ENCODE peak calls at places on chromosomes 4 and X, in five cellular contexts. F, V, D, B and C are unnamed samples. For H3K9me3, the result is how much of the 10 kb centered on the place peaks cover.

GRCh38 chr4:90536408-90536807 is 409.2 kb downstream of the CCSER1 start:
- DNase-seq in D (no peak), V (no peak), B (no peak), F (no peak), C (no peak)

GRCh38 chrX:85927740-85928139 is 119.6 kb downstream of the CHM start:
- DNase-seq in D (no peak), V (no peak), B (no peak), F (no peak), C (no peak)

GRCh38 chr4:114383055-114383454 is 215.6 kb upstream of the UGT8 start:
- DNase-seq in B (no peak), F (no peak), V (no peak), D (no peak), C (no peak)

GRCh38 chrX:130179579-130180215 is 7.9 kb downstream of the RAB33A start:
- DNase-seq in D (no peak), V (no peak), F (no peak), B (peak), C (no peak)

GRCh38 chr4:75844151-75844662 is 58.0 kb downstream of the PPEF2 start:
- DNase-seq in B (peak), D (no peak), F (no peak), V (peak), C (no peak)

GRCh38 chr4:7661846-7662506 is 227.2 kb upstream of the PSAPL1 start:
- DNase-seq in D (peak), F (no peak), B (no peak), V (no peak), C (no peak)

GRCh38 chrX:43971966-43972961 is 926 bp downstream of the NDP start:
- DNase-seq in D (no peak), B (peak), V (no peak), F (no peak), C (no peak)

GRCh38 chr4:74042681-74043080 is 4.2 kb upstream of the CXCL3 start:
- DNase-seq in F (no peak), V (no peak), B (no peak), D (no peak), C (no peak)

GRCh38 chr4:152352645-152353116 is 183.2 kb downstream of the FBXW7 start:
- DNase-seq in B (peak), V (peak), F (peak), D (peak), C (peak)

GRCh38 chr4:149102765-149103164 is 660.6 kb upstream of the NR3C2 start:
- DNase-seq in B (no peak), D (no peak), F (no peak), V (no peak), C (no peak)

GRCh38 chr4:149095798-149096197 is 653.6 kb upstream of the NR3C2 start:
- DNase-seq in F (no peak), V (no peak), B (no peak), D (no peak), C (no peak)

DNA sequence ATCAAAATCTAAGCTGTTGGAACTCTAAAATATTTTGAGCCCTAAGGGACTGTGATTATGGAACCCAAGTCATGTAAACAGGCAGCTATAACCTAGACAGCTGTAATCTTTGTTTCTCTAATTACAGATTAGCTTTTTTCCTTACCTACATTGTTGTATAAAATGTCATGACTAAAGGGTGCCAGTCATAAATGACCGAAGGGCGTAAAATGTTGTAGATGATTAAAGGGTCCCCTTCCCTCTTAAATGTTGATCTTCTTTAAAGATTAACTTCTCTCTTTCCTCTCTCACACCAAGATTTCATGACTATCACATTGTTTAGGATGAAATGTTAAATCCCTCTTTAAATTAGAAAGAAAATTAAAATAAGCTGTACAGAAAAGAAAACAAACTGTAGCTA is 659.4 kb upstream of the NR3C2 start:
- DNase-seq in F (no peak), V (no peak), B (no peak), D (no peak), C (no peak)
- H3K9me3 ChIP-seq in F (under half), V (under half), B (under half), D (under half), C (under half)

GRCh38 chrX:64377753-64378152 is 17.5 kb downstream of the MTMR8 start:
- DNase-seq in B (no peak), F (no peak), D (no peak), V (no peak), C (no peak)
- H3K9me3 ChIP-seq in B (under half), F (under half), D (under half), V (under half), C (under half)

DNA sequence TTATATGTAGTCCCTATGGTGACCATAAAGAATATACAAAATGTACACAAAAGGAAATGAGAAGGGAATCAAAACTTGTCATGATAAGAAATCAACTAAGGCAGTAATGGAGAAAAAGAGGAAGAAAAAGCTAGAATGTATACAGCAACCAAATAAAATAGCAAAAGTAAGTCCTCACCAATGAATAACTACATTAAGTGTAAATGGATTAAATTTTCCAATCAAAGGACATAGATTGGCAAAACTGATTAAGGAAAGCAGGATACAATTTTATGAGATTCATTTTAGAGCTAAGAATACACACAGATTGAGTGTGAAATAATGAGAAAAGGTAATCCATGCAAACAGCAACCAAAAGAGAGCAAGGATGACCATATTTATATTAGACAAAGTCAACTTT is 157.4 kb downstream of the TET2 start:
- DNase-seq in V (no peak), F (no peak), B (no peak), D (no peak), C (no peak)
- H3K9me3 ChIP-seq in V (under half), F (under half), B (under half), D (under half), C (under half)

DNA sequence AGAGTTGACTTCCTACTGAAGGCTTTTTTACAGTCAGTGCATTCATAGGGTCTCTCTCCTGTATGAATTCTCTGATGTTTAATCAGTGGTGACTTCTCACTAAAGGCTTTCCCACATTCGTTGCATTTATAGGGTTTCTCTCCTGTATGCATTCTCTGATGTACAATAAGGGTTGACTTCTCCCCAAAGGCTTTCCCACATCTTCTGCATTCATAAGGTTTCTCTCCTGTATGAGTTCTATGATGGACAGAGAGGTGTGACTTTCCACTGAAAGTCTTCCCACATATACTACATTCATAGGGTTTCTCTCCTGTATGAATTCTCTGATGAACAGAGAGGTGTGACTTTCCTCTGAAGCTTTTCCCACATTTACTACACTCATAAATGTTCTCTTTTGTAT is 45.2 kb downstream of the ZNF674 start:
- DNase-seq in F (no peak), B (no peak), D (no peak), V (no peak), C (no peak)
- H3K9me3 ChIP-seq in F (under half), B (under half), D (half or more), V (under half), C (under half)

DNA sequence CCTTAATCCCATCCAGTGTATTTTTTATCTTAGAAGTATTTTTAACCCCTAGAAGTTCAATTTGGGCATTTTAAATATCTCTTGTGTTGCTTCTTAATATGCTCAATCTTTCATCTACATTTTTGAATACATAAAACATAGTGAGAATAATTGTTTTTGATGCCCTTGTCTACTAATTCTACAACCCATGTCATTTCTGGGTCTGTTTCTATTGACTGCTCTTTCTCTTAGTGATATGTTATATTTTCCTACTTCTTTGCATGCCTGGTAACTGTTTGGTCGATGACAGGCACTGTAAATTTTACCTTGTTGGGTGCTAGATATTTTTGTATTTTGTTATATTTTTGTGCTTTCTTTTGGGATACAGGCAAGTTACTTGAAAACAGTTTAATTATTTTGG is 56.3 kb downstream of the CYTL1 start:
- DNase-seq in V (no peak), D (no peak), F (no peak), B (no peak), C (no peak)
- H3K9me3 ChIP-seq in V (under half), D (under half), F (under half), B (under half), C (under half)

GRCh38 chrX:144717682-144718081 is 529.6 kb upstream of the SPANXN1 start:
- DNase-seq in D (no peak), V (no peak), F (no peak), B (no peak), C (no peak)

DNA sequence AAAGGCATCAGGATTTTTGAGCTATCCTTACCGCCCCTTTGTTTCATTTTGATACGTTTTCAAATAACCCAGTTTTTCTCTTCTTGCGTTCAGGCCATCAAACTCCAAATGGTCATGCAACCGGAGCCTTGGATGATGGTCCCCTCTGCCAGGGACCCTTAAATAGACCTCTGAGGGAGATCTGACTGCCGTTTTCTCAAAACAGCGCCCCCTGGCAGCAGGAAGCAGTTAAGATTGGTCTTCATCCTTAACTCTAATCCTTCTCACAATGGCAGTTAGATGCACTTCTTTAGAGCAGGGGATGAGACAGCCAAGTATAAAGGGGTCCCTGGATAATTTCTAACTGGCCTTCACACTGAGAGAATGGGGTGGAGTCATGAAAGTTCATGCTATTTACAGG is 525.0 kb upstream of the SPANXN1 start:
- DNase-seq in V (no peak), B (no peak), D (no peak), F (no peak), C (no peak)
- H3K9me3 ChIP-seq in V (under half), B (under half), D (under half), F (under half), C (under half)

DNA sequence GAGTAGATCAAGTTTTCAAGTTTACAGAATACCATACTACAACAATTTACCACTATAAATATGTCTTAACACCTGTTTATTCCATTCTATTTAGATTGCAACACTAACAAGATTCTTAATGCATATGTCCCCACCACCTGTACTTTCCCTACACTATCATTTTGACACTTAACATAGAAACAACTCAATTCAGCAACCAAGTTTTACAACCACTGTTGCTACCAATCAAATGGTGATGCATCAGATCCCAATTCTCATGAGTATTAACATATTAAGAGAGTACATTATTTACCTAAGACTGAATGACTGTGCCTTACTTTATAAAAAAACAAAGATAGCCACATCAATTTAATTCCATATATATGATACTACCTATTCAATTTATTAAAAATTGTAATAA is 49.4 kb downstream of the EIF4E start:
- DNase-seq in D (no peak), B (no peak), V (no peak), F (no peak), C (no peak)
- H3K9me3 ChIP-seq in D (under half), B (under half), V (under half), F (under half), C (under half)

DNA sequence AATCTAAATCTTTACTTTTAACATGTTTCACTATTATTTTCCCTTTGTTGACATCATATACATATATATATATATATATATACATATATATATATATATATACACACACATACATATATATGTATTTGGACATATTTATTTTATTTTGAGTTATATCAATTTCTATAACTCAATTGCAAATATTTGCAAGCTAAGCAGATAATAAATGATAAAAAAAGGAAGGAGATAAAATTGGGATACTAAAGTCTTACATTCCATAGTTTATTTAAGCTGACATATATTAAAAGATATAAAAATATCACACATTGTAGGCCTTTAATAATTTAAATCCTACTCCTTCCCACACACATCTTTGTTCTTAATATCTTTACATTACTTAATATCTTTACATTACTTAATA is 372.2 kb downstream of the GRXCR1 start:
- DNase-seq in V (no peak), B (no peak), D (no peak), F (no peak), C (no peak)
- H3K9me3 ChIP-seq in V (under half), B (under half), D (under half), F (under half), C (under half)

DNA sequence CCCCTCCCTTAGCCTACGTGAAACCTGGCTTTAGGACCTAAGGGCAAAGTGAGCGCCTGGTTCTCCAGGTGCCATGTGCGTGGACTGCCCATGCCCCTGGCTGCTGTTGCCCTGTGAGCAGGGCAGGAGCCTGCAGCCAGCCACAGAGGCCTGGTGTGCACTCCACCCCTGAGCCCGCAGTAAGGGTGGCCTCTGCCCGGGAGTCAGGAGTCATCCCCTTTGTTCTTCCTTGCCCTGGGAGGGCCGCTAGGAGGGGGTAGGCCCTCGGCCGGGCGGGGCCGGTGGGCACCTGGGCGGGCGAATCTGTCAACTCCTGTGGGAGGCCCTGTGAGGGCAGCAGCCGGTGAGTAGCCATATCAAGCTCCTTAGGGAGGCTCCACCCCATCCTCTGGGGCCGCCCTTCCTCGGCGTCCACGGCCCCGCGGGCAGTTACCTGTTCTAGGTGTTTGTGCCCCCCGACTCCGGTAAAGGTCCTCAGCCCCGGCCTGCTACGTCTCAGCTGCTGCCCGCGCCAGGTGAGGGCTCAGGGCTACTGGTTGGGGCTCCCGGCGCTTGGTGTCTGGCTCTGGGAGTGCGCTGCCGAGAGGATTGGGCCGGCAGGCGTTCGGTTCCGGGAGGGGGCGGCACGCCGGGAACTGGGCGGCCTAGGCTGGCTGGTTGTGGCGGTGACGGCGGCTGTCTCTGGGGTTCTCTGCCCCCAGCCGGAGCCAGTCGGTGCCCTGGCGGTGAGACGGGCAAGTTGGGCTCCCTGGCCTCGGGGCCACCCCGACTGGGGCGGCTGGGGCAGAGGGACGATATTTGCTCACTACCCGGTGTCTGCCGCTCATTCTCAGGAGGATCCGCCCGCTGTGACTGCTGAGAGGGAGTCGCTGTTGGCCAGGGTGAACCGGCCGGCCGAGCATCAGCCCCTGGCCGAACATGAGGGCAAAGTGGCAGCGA is 1060.2 kb downstream of the TECRL start:
- DNase-seq in D (no peak), F (no peak), V (no peak), B (no peak), C (no peak)
- H3K9me3 ChIP-seq in D (under half), F (under half), V (under half), B (under half), C (under half)